ENCODE peak calls at places on chromosomes 11 and 22, in six cellular contexts. O is sigmoid colon; Q is CD8-positive, alpha-beta T cell; U is heart right ventricle; X is mammary epithelial cell; V is fibroblast of lung. F is an unnamed sample. For H3K36me3, the result is how much of the 10 kb centered on the place peaks cover.

GRCh38 chr11:35387341-35387982 is 31.9 kb downstream of the SLC1A2 start:
- DNase-seq in O (no peak), Q (no peak), U (no peak), X (no peak), V (no peak), F (no peak)

GRCh38 chr11:2378527-2379210 is 1.6 kb downstream of the CD81 start:
- DNase-seq in O (peak), Q (no peak), U (peak), X (no peak), V (peak), F (no peak)

GRCh38 chr11:108871152-108871551 is 206.3 kb downstream of the DDX10 start:
- DNase-seq in O (no peak), Q (no peak), U (no peak), X (peak), V (peak), F (no peak)

GRCh38 chr22:29710922-29711593 is 8.7 kb upstream of the CABP7 start:
- DNase-seq in O (no peak), Q (no peak), U (peak), X (no peak), V (no peak), F (no peak)

GRCh38 chr11:112797653-112798293 is 163.4 kb upstream of the NCAM1 start:
- DNase-seq in O (no peak), Q (peak), U (no peak), X (peak), V (peak), F (peak)

GRCh38 chr22:19959043-19959586 is 17.5 kb upstream of the TXNRD2 start:
- DNase-seq in O (peak), Q (no peak), U (peak), X (no peak), V (peak), F (no peak)

GRCh38 chr11:20688761-20689160 is 19.4 kb downstream of the NELL1 start:
- DNase-seq in O (no peak), Q (no peak), U (no peak), X (no peak), V (no peak), F (no peak)

GRCh38 chr11:16879690-16880089 is 134.5 kb downstream of the PLEKHA7 start:
- DNase-seq in O (no peak), Q (no peak), U (no peak), X (no peak), V (no peak), F (no peak)

GRCh38 chr11:35295751-35296150 is 123.6 kb downstream of the SLC1A2 start:
- DNase-seq in O (no peak), Q (no peak), U (no peak), X (peak), V (no peak), F (no peak)

GRCh38 chr22:26485013-26485412 is 1.3 kb downstream of the SRRD start:
- DNase-seq in O (no peak), Q (no peak), U (no peak), X (no peak), V (peak), F (no peak)

GRCh38 chr11:120611576-120611975 is 100.0 kb downstream of the GRIK4 start:
- DNase-seq in O (no peak), Q (no peak), U (no peak), X (no peak), V (no peak), F (no peak)

DNA sequence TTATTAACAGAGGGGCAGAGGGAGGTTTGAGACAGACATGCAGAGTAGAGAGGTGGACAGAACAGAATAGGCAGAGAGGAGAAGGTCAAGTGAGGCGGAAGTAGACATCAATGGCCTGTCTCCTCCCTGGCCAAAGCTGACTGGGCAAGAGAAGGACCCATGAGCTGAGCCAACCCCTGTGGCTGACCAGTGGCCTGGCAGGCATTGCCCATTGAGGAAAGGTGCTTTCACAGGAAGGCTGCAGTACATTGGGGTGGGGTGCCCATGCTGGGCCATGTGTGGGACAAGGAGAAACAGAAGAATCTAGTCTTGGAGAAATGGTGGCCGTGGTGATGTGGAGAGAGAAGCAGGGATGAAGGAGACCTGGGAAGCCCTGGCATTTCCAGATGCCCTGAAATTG is 76.0 kb downstream of the MYEOV start:
- DNase-seq in O (no peak), Q (no peak), U (no peak), X (no peak), V (no peak), F (no peak)
- H3K4me3 ChIP-seq in O (no peak), Q (no peak), U (no peak), X (no peak), V (no peak), F (no peak)

GRCh38 chr11:85960678-85961077 is 105.5 kb downstream of the CCDC83 start:
- DNase-seq in O (no peak), Q (no peak), U (no peak), X (no peak), V (no peak), F (no peak)
- H3K36me3 ChIP-seq in O (half or more), Q (under half), U (under half), X (under half), V (under half), F (under half)

DNA sequence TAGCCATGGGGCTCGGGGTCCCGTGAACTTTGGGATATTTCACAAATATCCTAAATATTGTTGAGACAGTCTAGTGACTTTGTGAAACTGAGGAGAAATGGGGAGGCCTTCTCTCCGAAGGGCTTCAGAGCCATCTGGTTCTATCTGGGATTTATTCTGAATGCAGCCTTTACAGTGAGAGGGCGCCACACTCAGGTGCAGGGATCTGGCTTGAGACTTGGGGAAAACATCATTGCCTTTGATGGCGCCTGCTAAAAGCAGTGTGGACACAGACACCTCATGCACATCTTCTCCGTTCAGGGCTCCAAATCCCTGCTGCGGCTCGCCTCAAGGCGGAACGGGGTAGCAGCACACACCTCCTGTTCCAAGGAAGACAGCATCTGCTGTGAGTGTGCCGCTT is 37.2 kb upstream of the OLFML1 start:
- DNase-seq in O (no peak), Q (no peak), U (no peak), X (no peak), V (no peak), F (no peak)
- TF ChIP-seq CTCF in O (no peak), Q (no peak), U (no peak), X (no peak), V (no peak), F (no peak)

DNA sequence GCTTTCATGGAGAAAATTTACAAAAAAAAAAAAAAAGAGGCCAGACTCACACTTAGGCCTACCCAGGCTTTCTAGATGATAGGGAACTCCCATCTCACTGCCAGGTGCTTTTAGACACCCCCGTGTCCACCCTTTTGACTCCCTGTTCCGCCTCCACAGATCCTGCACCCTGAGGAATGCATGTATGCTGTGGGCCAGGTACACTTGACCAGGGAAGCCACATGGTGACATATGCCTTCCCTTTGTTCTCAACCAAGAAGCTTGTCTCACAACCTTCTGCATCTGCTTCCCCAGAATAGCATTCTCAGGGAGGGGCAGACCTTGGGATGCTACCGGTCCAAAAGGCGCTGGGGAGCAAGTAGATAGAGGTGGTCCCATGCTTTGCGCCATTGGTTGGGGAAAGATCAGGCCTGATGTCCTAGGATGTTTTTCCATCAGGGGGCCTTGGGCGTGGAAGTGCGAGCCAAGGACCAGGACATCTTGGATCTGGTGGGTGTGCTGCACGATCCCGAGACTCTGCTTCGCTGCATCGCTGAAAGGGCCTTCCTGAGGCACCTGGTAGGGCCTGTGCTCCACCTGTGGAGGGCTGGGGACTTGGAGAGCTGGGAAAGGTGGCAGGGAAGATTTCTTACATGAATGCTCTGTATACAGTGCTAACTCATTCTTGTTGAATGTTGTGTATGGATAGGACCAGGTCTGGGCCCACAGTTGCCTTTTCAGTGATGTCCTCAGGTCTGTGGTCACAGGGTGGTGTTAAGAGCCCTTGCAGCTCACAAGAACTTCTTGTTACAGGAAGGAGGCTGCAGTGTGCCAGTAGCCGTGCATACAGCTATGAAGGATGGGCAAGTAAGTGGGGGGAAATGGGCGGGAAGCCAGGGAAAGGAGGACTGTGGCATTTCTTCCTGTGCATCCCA is 7.5 kb downstream of the HMBS start:
- DNase-seq in O (no peak), Q (no peak), U (no peak), X (no peak), V (no peak), F (no peak)
- H3K4me3 ChIP-seq in O (no peak), Q (no peak), U (no peak), X (no peak), V (peak), F (peak)